ENCODE peak calls at places on chromosomes 11 and 22, in four cellular contexts. F, P, Y and N are unnamed samples.

GRCh38 chr22:39463931-39464390 is 7.1 kb downstream of the MGAT3 start:
- DNase-seq in Y (no peak), P (no peak), F (no peak), N (no peak)

GRCh38 chr11:116865696-116866095 is 28.3 kb upstream of the APOA1 start:
- DNase-seq in F (no peak), Y (no peak), P (no peak), N (no peak)

GRCh38 chr11:46917109-46918086 is 952 bp downstream of the LRP4 start:
- DNase-seq in F (no peak), Y (no peak), P (no peak), N (no peak)

GRCh38 chr11:20647976-20648565 is 21.3 kb upstream of the NELL1 start:
- DNase-seq in P (peak), Y (peak), F (no peak), N (no peak)

GRCh38 chr22:29031236-29031982 is 30.2 kb downstream of the C22orf31 start:
- DNase-seq in Y (peak), P (peak), F (no peak), N (peak)

GRCh38 chr22:21726650-21727049 is 8.9 kb downstream of the YPEL1 start:
- DNase-seq in P (no peak), Y (peak), F (no peak), N (no peak)

GRCh38 chr11:118998822-118999221 is 884 bp downstream of the CENATAC start:
- DNase-seq in P (peak), Y (peak), F (no peak), N (no peak)

GRCh38 chr22:35998748-35999147 is 29.9 kb downstream of the RBFOX2 start:
- DNase-seq in Y (no peak), P (no peak), F (no peak), N (no peak)

GRCh38 chr11:117438371-117439000 is 110.8 kb downstream of the CEP164 start:
- DNase-seq in F (no peak), P (no peak), Y (peak), N (no peak)

GRCh38 chr22:47139790-47140119 is 377.3 kb downstream of the TBC1D22A start:
- DNase-seq in P (no peak), Y (no peak), F (no peak), N (no peak)

GRCh38 chr11:119472186-119472855 is 49.3 kb upstream of the THY1 start:
- DNase-seq in P (peak), F (no peak), Y (no peak), N (no peak)

GRCh38 chr22:29328566-29329500 is 13.3 kb upstream of the RASL10A start:
- DNase-seq in F (no peak), Y (no peak), P (no peak), N (no peak)

GRCh38 chr11:110123003-110123402 is 29.8 kb downstream of the ZC3H12C start:
- DNase-seq in F (no peak), P (no peak), Y (peak), N (no peak)

GRCh38 chr11:3684129-3684685 is 13.0 kb upstream of the CHRNA10 start:
- DNase-seq in F (no peak), Y (no peak), P (no peak), N (no peak)

GRCh38 chr11:78986305-78986704 is 411.6 kb upstream of the NARS2 start:
- DNase-seq in Y (no peak), F (no peak), P (no peak), N (no peak)

GRCh38 chr11:60349990-60350389 is 22.9 kb downstream of the MS4A6E start:
- DNase-seq in P (no peak), Y (no peak), F (no peak), N (no peak)

GRCh38 chr11:61797263-61797944 is 4.7 kb downstream of the FEN1 start:
- DNase-seq in Y (peak), P (peak), F (peak), N (peak)

GRCh38 chr11:121249039-121249663 is 43.4 kb upstream of the SC5D start:
- DNase-seq in P (no peak), Y (peak), F (no peak), N (no peak)

GRCh38 chr11:75344186-75344585 is 7.3 kb downstream of the ARRB1 start:
- DNase-seq in Y (no peak), F (no peak), P (no peak), N (no peak)

GRCh38 chr11:120674537-120674936 is 163.0 kb downstream of the GRIK4 start:
- DNase-seq in P (no peak), Y (no peak), F (no peak), N (no peak)

GRCh38 chr11:32829680-32830412 is at the start of gene PRRG4:
- DNase-seq in P (peak), Y (no peak), F (peak), N (peak)

GRCh38 chr11:65629579-65629978 is 8.3 kb upstream of the SIPA1 start:
- DNase-seq in F (no peak), Y (no peak), P (no peak), N (no peak)

GRCh38 chr11:65624931-65625627 is 9.5 kb downstream of the PCNX3 start:
- DNase-seq in Y (no peak), F (no peak), P (no peak), N (no peak)

GRCh38 chr11:65625628-65626342 is 10.2 kb downstream of the PCNX3 start:
- DNase-seq in P (peak), F (peak), Y (no peak), N (peak)

GRCh38 chr11:65630215-65630614 is 7.7 kb upstream of the SIPA1 start:
- DNase-seq in P (no peak), F (no peak), Y (no peak), N (no peak)

GRCh38 chr11:65627202-65627601 is 10.7 kb upstream of the SIPA1 start:
- DNase-seq in P (no peak), Y (no peak), F (no peak), N (no peak)
- TF ChIP-seq POLR2A in P (no peak), Y (no peak), F (no peak), N (no peak)

GRCh38 chr11:102448869-102449224 is 3.7 kb downstream of the TMEM123 start:
- DNase-seq in F (no peak), Y (no peak), P (no peak), N (no peak)
- H3K27ac ChIP-seq in F (no peak), Y (no peak), P (peak), N (peak)

DNA sequence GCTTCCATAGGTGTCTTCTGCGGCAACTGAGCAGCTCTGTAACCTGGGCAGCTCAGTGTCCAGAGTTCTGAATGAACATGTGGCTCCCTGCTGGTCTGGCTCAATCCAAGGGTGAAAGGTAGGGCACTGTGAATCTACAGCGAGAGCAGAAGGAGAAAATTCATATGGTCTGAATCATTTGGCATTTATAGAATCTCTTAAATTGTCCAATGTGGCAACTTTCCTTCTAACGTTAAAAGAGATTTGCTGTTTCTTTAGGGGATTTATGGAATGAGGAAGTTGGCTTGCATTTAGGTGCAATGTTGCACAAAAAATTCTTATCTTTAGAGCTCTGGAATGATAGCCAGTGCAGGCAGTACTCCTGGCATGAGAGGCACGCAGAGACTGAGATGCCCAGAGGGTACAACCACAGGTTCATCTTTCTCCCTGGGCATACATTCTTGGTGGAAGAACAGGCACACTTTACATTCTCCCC is 17.0 kb downstream of the ATXN10 start:
- DNase-seq in P (no peak), Y (no peak), F (no peak), N (no peak)
- TF ChIP-seq POLR2A in P (no peak), Y (no peak), F (no peak), N (no peak)

GRCh38 chr22:23857606-23858483 is at the start of gene SLC2A11:
- DNase-seq in P (peak), Y (peak), F (peak), N (peak)

GRCh38 chr22:23859201-23859600 is 1.5 kb downstream of the SLC2A11 start:
- DNase-seq in P (no peak), Y (no peak), F (no peak), N (no peak)

GRCh38 chr22:23856721-23857605 is 712 bp upstream of the SLC2A11 start:
- DNase-seq in F (no peak), P (no peak), Y (no peak), N (no peak)

GRCh38 chr22:23862103-23862502 is 4.4 kb downstream of the SLC2A11 start:
- DNase-seq in P (no peak), F (no peak), Y (peak), N (no peak)

DNA sequence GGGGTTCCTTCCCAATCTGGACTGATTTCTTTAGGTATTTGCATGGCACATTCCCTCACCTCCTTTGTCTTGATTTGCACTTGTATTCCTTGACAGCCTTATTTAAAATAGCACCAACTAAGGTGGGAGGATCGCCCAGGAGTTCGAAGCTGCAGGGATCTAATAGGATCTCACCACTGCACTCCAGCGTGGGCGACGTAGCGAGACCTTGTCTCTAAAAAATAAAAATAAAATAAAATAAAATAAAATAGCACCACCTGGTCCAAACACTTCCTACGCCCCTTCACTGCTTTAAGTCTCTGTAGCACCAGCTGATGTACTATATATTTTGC is 775 bp downstream of the SLC2A11 start:
- DNase-seq in Y (no peak), P (no peak), F (no peak), N (no peak)
- H3K27ac ChIP-seq in Y (no peak), P (peak), F (peak), N (peak)

DNA sequence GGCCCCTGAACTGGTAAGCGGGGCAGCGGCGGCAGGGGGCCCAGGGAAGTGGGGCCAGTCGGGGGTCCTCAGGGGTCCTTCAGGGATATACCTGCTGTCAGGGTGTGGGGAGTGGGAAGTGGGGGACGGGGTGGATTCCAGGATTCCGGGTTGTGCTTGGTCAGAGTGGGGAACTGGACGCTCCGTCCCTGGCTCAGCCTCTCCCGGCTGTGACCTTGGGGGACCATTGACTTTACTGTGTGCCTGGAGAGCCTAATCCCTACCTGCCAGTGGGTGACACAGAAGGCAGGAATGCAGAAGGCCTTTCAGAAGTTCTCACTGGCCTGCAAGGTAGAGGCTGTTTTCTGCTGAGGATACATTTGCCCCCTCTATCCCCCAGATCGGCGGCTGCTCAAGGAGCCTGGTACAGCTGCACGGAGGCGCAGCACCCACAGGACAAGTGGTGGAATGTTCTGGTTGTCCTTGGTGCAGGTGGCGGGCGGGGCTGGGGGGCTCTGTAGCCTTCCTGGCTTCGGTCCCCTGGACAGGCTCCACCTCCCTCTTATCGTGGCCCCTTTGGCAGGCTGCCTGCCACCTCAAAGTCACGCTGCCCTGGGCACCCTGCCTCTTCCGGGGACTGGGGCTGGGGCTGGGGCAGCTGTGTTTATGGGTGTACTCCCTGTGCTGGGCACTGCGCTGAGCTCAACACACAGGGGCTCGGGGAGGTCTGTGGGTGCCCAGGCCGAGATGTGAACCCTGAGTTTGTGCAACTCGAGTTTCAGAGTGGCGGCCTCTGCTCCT is 18.4 kb downstream of the KCNQ1 start:
- DNase-seq in Y (no peak), F (peak), P (peak), N (no peak)
- TF ChIP-seq POLR2A in Y (no peak), F (peak), P (no peak), N (no peak)

GRCh38 chr11:37110383-37110782 is 512.3 kb upstream of the RAG2 start:
- DNase-seq in F (no peak), Y (no peak), P (no peak), N (no peak)

DNA sequence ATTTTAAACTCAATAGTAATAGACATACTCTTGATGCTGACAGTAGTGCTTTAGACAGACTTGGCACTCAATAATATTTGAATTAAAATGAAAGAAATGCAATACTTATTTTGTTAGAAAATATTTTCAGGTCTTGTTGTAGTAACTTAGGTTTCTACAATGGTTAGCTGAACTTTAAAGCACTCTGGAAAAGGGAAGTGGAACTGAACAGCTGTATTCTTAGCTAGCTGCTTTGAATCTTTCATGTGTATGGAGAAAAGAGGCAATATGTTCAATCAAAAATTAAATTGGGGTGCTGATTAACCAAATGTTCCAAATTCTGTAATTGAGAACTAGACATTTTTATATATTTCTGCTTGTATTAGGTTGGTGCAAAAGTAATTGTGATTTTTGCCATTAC is 517.9 kb upstream of the RAG2 start:
- DNase-seq in P (no peak), Y (no peak), F (no peak), N (no peak)
- H3K27ac ChIP-seq in P (no peak), Y (no peak), F (no peak), N (no peak)

DNA sequence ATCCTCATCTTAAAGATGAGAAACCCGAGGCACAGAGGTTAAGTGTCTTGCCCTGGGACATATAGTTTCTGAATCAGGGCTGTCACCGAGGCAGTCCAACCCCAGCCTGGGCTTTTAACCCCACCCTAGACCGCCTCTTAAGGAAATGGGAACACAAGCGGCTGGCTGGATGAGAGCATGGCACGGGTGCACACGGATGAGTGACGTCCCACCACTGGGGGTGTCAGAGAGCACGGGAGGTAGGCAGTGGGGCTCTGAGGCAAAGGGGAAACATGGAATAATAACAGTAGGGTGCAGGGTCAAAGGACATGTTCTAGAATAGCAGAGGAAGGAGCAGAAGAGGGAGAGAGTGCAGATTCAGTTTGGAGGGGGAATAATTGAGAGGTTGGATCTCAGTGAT is 22.3 kb downstream of the PPFIBP2 start:
- DNase-seq in P (no peak), Y (peak), F (no peak), N (no peak)
- TF ChIP-seq POLR2A in P (no peak), Y (no peak), F (no peak), N (no peak)

GRCh38 chr11:65415499-65416340 is 6.9 kb upstream of the NEAT1 start:
- DNase-seq in P (no peak), F (peak), Y (no peak), N (peak)

GRCh38 chr11:65410936-65411680 is 11.5 kb upstream of the NEAT1 start:
- DNase-seq in F (peak), P (no peak), Y (no peak), N (no peak)

GRCh38 chr11:65414776-65415498 is 7.7 kb upstream of the NEAT1 start:
- DNase-seq in P (no peak), F (peak), Y (no peak), N (peak)

GRCh38 chr11:65412271-65413076 is 10.1 kb upstream of the NEAT1 start:
- DNase-seq in P (no peak), Y (no peak), F (peak), N (no peak)

GRCh38 chr11:65411681-65412070 is 10.9 kb upstream of the NEAT1 start:
- DNase-seq in Y (no peak), F (peak), P (no peak), N (no peak)
- H3K27ac ChIP-seq in Y (no peak), F (peak), P (no peak), N (no peak)

GRCh38 chr11:128448487-128448886 is 138.9 kb downstream of the ETS1 start:
- DNase-seq in F (no peak), P (peak), Y (no peak), N (no peak)
- TF ChIP-seq POLR2A in F (no peak), P (no peak), Y (no peak), N (no peak)

DNA sequence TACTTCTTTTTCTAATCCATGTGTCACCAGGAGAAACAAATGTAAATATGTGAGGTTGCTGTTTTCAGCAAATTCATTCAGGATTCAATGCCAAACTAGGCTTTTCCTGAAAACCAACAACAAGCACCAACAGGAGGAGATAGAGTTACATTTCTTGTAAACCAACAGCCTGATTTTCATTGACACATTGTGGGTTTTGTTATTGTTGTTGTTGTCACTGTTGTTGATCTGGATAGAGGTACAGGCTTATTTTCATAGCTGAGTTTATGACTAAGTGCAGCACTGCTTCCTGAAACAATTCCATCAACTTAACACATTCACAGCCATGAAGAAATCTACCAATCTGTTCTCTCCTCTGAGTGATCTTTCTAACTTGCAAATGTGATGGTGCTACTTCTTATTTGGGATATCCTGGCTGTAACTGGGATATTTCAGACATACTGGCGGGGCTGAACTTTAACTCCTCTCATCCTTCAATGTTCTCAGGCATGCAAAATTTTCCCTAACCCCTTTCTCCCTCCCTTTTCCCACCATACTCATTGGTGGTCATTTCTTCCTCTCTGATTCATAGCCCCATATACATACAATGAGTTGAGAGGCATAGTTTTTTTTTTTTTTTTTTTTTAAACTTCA is 65.5 kb downstream of the ME3 start:
- DNase-seq in Y (no peak), P (no peak), F (no peak), N (no peak)
- H3K27ac ChIP-seq in Y (no peak), P (peak), F (no peak), N (peak)